ENCODE peak calls at places on chromosome 20, in ten cellular contexts. O, M, R, K, N, T, D, C, J and Z are unnamed samples.

GRCh38 chr20:9053108-9053507 is 15.8 kb upstream of the PLCB4 start:
- DNase-seq in O (no peak), M (no peak), R (no peak), K (no peak), N (no peak), T (no peak), D (no peak), C (no peak), J (no peak), Z (no peak)

GRCh38 chr20:420721-421574 is 12.8 kb downstream of the RBCK1 start:
- DNase-seq in O (peak), M (no peak), R (no peak), K (no peak), N (no peak), T (peak), D (peak), C (no peak), J (no peak), Z (no peak)

GRCh38 chr20:10986586-10986985 is 312.8 kb upstream of the JAG1 start:
- DNase-seq in O (no peak), M (no peak), R (no peak), K (no peak), N (no peak), T (no peak), D (no peak), C (no peak), J (no peak), Z (no peak)

GRCh38 chr20:45817652-45818194 is 5.3 kb downstream of the UBE2C start:
- DNase-seq in O (no peak), M (peak), R (no peak), K (peak), N (peak), T (no peak), D (no peak), C (no peak), J (no peak), Z (no peak)

GRCh38 chr20:47561175-47561574 is 59.5 kb downstream of the NCOA3 start:
- DNase-seq in O (no peak), M (no peak), R (no peak), K (no peak), N (no peak), T (peak), D (no peak), C (no peak), J (no peak), Z (no peak)

GRCh38 chr20:21246143-21246542 is 57.0 kb upstream of the XRN2 start:
- DNase-seq in O (no peak), M (no peak), R (no peak), K (no peak), N (no peak), T (no peak), D (no peak), C (no peak), J (no peak), Z (no peak)

GRCh38 chr20:51532577-51533191 is 9.8 kb downstream of the NFATC2 start:
- DNase-seq in O (no peak), M (peak), R (no peak), K (no peak), N (peak), T (no peak), D (peak), C (no peak), J (peak), Z (no peak)

GRCh38 chr20:62049342-62050165 is 16.1 kb downstream of the TAF4 start:
- DNase-seq in O (no peak), M (no peak), R (no peak), K (no peak), N (no peak), T (no peak), D (no peak), C (no peak), J (no peak), Z (no peak)

GRCh38 chr20:17460119-17460518 is 71.1 kb downstream of the BFSP1 start:
- DNase-seq in O (no peak), M (no peak), R (no peak), K (no peak), N (no peak), T (peak), D (peak), C (no peak), J (peak), Z (no peak)

GRCh38 chr20:49593441-49594142 is 25.7 kb upstream of the PTGIS start:
- DNase-seq in O (no peak), M (no peak), R (no peak), K (no peak), N (peak), T (no peak), D (no peak), C (no peak), J (peak), Z (no peak)

GRCh38 chr20:34861386-34862084 is 11.1 kb downstream of the GGT7 start:
- DNase-seq in O (no peak), M (no peak), R (no peak), K (no peak), N (peak), T (no peak), D (no peak), C (no peak), J (no peak), Z (no peak)

GRCh38 chr20:11537032-11537431 is 380.7 kb upstream of the BTBD3 start:
- DNase-seq in O (no peak), M (no peak), R (no peak), K (no peak), N (no peak), T (no peak), D (no peak), C (no peak), J (no peak), Z (no peak)

GRCh38 chr20:37295001-37295400 is 5.5 kb downstream of the MANBAL start:
- DNase-seq in O (no peak), M (peak), R (no peak), K (peak), N (peak), T (peak), D (no peak), C (peak), J (no peak), Z (no peak)

GRCh38 chr20:20362774-20363435 is 5.0 kb upstream of the INSM1 start:
- DNase-seq in O (peak), M (no peak), R (peak), K (no peak), N (no peak), T (no peak), D (no peak), C (no peak), J (peak), Z (no peak)

GRCh38 chr20:10639051-10639761 is 34.6 kb downstream of the JAG1 start:
- DNase-seq in O (no peak), M (no peak), R (no peak), K (no peak), N (no peak), T (no peak), D (no peak), C (no peak), J (no peak), Z (no peak)

GRCh38 chr20:16078172-16078898 is 494.9 kb downstream of the KIF16B start:
- DNase-seq in O (no peak), M (no peak), R (no peak), K (no peak), N (no peak), T (no peak), D (no peak), C (no peak), J (no peak), Z (no peak)

GRCh38 chr20:34988176-34988540 is 32.5 kb downstream of the MYH7B start:
- DNase-seq in O (no peak), M (no peak), R (no peak), K (no peak), N (no peak), T (no peak), D (no peak), C (no peak), J (no peak), Z (no peak)

GRCh38 chr20:49795125-49795424 is 17.6 kb upstream of the SLC9A8 start:
- DNase-seq in O (no peak), M (no peak), R (no peak), K (no peak), N (no peak), T (no peak), D (no peak), C (no peak), J (no peak), Z (no peak)

GRCh38 chr20:44571367-44571766 is 11.0 kb upstream of the PKIG start:
- DNase-seq in O (no peak), M (no peak), R (no peak), K (no peak), N (no peak), T (no peak), D (no peak), C (no peak), J (no peak), Z (no peak)

GRCh38 chr20:31851240-31851955 is 6.0 kb upstream of the FOXS1 start:
- DNase-seq in O (no peak), M (no peak), R (no peak), K (no peak), N (peak), T (no peak), D (no peak), C (no peak), J (no peak), Z (no peak)

GRCh38 chr20:57618766-57619052 is 1.5 kb downstream of the ZBP1 start:
- DNase-seq in O (no peak), M (no peak), R (no peak), K (no peak), N (no peak), T (no peak), D (no peak), C (no peak), J (no peak), Z (no peak)

GRCh38 chr20:7094438-7094997 is 327.0 kb downstream of the BMP2 start:
- DNase-seq in O (peak), M (no peak), R (peak), K (peak), N (peak), T (peak), D (peak), C (no peak), J (peak), Z (no peak)

GRCh38 chr20:56003966-56004365 is 1.4 kb downstream of the CBLN4 start:
- DNase-seq in O (peak), M (no peak), R (no peak), K (no peak), N (no peak), T (no peak), D (peak), C (no peak), J (no peak), Z (no peak)

GRCh38 chr20:1901704-1902103 is 6.5 kb downstream of the SIRPA start:
- DNase-seq in O (no peak), M (no peak), R (no peak), K (no peak), N (no peak), T (no peak), D (no peak), C (no peak), J (no peak), Z (no peak)

GRCh38 chr20:1898496-1899168 is 3.4 kb downstream of the SIRPA start:
- DNase-seq in O (no peak), M (no peak), R (peak), K (no peak), N (no peak), T (no peak), D (no peak), C (no peak), J (no peak), Z (no peak)

GRCh38 chr20:1899169-1899525 is 3.9 kb downstream of the SIRPA start:
- DNase-seq in O (no peak), M (no peak), R (no peak), K (no peak), N (no peak), T (no peak), D (no peak), C (no peak), J (no peak), Z (no peak)

GRCh38 chr20:1902188-1902587 is 7.0 kb downstream of the SIRPA start:
- DNase-seq in O (no peak), M (no peak), R (no peak), K (no peak), N (no peak), T (no peak), D (no peak), C (no peak), J (no peak), Z (no peak)

DNA sequence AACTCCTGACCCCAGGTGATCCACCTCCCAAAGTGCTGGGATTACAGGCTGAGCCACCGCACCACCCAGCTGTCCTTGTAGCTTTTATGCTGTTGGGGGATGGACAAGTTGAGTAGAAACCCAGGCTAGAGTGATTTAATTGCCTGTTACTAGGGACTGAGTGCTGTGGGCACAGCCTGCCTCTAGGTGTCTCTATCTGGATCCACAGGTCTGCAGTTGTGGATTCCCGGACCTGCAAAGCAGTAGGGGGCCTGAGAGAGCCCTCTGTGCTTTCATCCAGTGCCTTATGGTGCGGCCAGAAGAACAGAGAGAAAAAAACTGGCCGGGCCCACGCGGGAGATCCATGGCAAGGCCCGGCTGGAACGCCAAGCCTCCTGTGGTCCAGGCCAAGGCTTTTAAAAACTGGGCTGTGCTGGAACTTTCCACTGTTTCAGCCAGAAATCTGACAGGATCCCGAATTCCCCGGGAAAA is 5.1 kb downstream of the SIRPA start:
- DNase-seq in O (peak), M (peak), R (peak), K (peak), N (peak), T (peak), D (peak), C (peak), J (peak), Z (no peak)
- TF ChIP-seq CTCF in O (peak), M (peak), R (peak), K (peak), N (peak), T (peak), D (no peak), C (peak), J (peak), Z (no peak)

GRCh38 chr20:25082498-25082873 is 545 bp upstream of the VSX1 start:
- DNase-seq in O (peak), M (no peak), R (no peak), K (no peak), N (no peak), T (peak), D (no peak), C (no peak), J (no peak), Z (no peak)
- TF ChIP-seq CTCF in O (peak), M (no peak), R (no peak), K (no peak), N (no peak), T (no peak), D (no peak), C (no peak), J (no peak), Z (no peak)

GRCh38 chr20:42483694-42484303 is 705.9 kb downstream of the PTPRT start:
- DNase-seq in O (peak), M (no peak), R (no peak), K (no peak), N (no peak), T (peak), D (peak), C (no peak), J (peak), Z (no peak)
- TF ChIP-seq CTCF in O (peak), M (no peak), R (peak), K (no peak), N (peak), T (no peak), D (peak), C (peak), J (peak), Z (no peak)

GRCh38 chr20:3622411-3622810 is 40.8 kb downstream of the GFRA4 start:
- DNase-seq in O (no peak), M (no peak), R (no peak), K (no peak), N (no peak), T (no peak), D (no peak), C (no peak), J (no peak), Z (no peak)

GRCh38 chr20:3616250-3616649 is 46.9 kb downstream of the GFRA4 start:
- DNase-seq in O (peak), M (peak), R (no peak), K (no peak), N (peak), T (no peak), D (no peak), C (no peak), J (no peak), Z (no peak)

DNA sequence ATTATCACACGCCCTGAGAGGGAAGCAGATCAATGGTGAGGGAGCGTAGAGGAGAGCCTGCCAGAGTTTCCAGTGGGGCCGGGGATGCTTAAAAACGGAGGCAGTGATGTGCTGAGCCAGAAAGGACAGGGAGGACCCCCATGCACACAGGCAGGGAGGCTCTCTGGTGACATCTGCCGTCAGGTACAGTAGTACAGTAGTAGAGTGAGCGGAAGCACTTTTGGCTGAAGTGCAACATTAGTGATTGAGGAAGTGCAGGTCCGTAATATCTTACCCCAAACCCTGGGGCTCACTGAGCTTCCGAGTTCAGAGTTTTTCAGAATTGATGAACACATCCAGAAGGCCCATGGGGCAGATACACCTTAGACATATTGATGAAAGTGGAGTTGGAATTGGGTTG is 42.1 kb downstream of the GFRA4 start:
- DNase-seq in O (peak), M (no peak), R (no peak), K (no peak), N (no peak), T (no peak), D (no peak), C (no peak), J (no peak), Z (no peak)
- TF ChIP-seq CTCF in O (peak), M (no peak), R (no peak), K (no peak), N (no peak), T (no peak), D (no peak), C (no peak), J (no peak), Z (no peak)